ENCODE peak calls at places on chromosomes 5 and 9, in five cellular contexts. W is globus pallidus, F is left ventricle myocardium superior, M is A549, D is fibroblast of the conjunctiva. R is an unnamed sample.

GRCh38 chr5:160262151-160262550 is 32.8 kb downstream of the FABP6 start:
- DNase-seq in W (no peak), F (no peak), M (no peak), D (no peak), R (no peak)

GRCh38 chr5:122915717-122916399 is 70.4 kb downstream of the SNX24 start:
- DNase-seq in W (no peak), F (no peak), M (no peak), D (no peak), R (no peak)

GRCh38 chr9:72665421-72665820 is 144.0 kb downstream of the TMC1 start:
- DNase-seq in W (no peak), F (no peak), M (peak; percentile 19), D (no peak), R (no peak)

GRCh38 chr9:99626424-99626823 is 195.3 kb upstream of the NR4A3 start:
- DNase-seq in W (peak; percentile 8), F (no peak), M (no peak), D (no peak), R (no peak)

GRCh38 chr5:169009171-169009570 is 291.8 kb downstream of the SLIT3 start:
- DNase-seq in W (no peak), F (no peak), M (peak; percentile 74), D (no peak), R (no peak)

GRCh38 chr5:78320461-78320860 is 26.0 kb upstream of the AP3B1 start:
- DNase-seq in W (peak; percentile 31), F (no peak), M (peak; percentile 33), D (peak; percentile 20), R (no peak)

GRCh38 chr5:149135536-149136201 is 5.6 kb upstream of the ABLIM3 start:
- DNase-seq in W (no peak), F (no peak), M (no peak), D (peak; percentile 84), R (no peak)

GRCh38 chr9:114033397-114034103 is 44.5 kb downstream of the AMBP start:
- DNase-seq in W (peak; percentile 20), F (peak; percentile 61), M (peak; percentile 13), D (peak; percentile 12), R (no peak)

GRCh38 chr9:20382460-20383071 is 239.7 kb downstream of the MLLT3 start:
- DNase-seq in W (no peak), F (no peak), M (peak; percentile 17), D (no peak), R (no peak)

GRCh38 chr9:127158995-127159801 is 36.8 kb upstream of the ANGPTL2 start:
- DNase-seq in W (peak; percentile 81), F (peak; percentile 62), M (peak; percentile 74), D (peak; percentile 33), R (peak; percentile 84)

GRCh38 chr5:99379187-99379586 is 450.4 kb upstream of the CHD1 start:
- DNase-seq in W (no peak), F (no peak), M (no peak), D (no peak), R (no peak)

GRCh38 chr5:80705801-80706200 is 51.0 kb upstream of the DHFR start:
- DNase-seq in W (no peak), F (no peak), M (no peak), D (no peak), R (no peak)

GRCh38 chr5:133565993-133566392 is 46.3 kb downstream of the FSTL4 start:
- DNase-seq in W (no peak), F (no peak), M (peak; percentile 14), D (no peak), R (no peak)

GRCh38 chr9:127991017-127991756 is 10.4 kb upstream of the EEIG1 start:
- DNase-seq in W (no peak), F (no peak), M (peak; percentile 58), D (no peak), R (no peak)

GRCh38 chr9:33676746-33677505 is 118.4 kb upstream of the PRSS3 start:
- DNase-seq in W (peak; percentile 72), F (peak; percentile 36), M (peak; percentile 60), D (no peak), R (peak; percentile 65)

GRCh38 chr9:33265211-33265885 is 499 bp downstream of the CHMP5 start:
- DNase-seq in W (no peak), F (no peak), M (no peak), D (no peak), R (no peak)

GRCh38 chr9:37626708-37627293 is 24.0 kb upstream of the FRMPD1 start:
- DNase-seq in W (no peak), F (no peak), M (no peak), D (no peak), R (no peak)

GRCh38 chr9:112327718-112328450 is 5.5 kb downstream of the PTBP3 start:
- DNase-seq in W (no peak), F (no peak), M (no peak), D (no peak), R (no peak)

GRCh38 chr5:134463991-134464760 is 52.5 kb upstream of the CDKN2AIPNL start:
- DNase-seq in W (no peak), F (no peak), M (no peak), D (no peak), R (peak; percentile 9)

GRCh38 chr5:95960802-95961616 is 642 bp downstream of the ELL2 start:
- DNase-seq in W (peak; percentile 80), F (peak; percentile 90), M (peak; percentile 80), D (peak; percentile 70), R (peak; percentile 94)

GRCh38 chr9:110148384-110148783 is 59.6 kb downstream of the C9orf152 start:
- DNase-seq in W (no peak), F (no peak), M (no peak), D (no peak), R (no peak)

GRCh38 chr5:17105744-17106450 is 111.5 kb upstream of the BASP1 start:
- DNase-seq in W (peak; percentile 43), F (peak; percentile 40), M (no peak), D (peak; percentile 88), R (no peak)

GRCh38 chr9:129666575-129666974 is 1.1 kb downstream of the PRRX2 start:
- DNase-seq in W (no peak), F (no peak), M (no peak), D (no peak), R (no peak)

GRCh38 chr5:94667937-94668336 is 49.5 kb downstream of the SLF1 start:
- DNase-seq in W (no peak), F (no peak), M (no peak), D (no peak), R (no peak)